ENCODE peak calls at places on chromosomes 1 and 21, in seven cellular contexts. One of them, this sample, is unnamed.

GRCh38 chr1:157156058-157156541 is 17.9 kb upstream of the ETV3 start:
- DNase-seq in left ventricle myocardium inferior: peak; percentile 75
- DNase-seq in GM23338: peak; percentile 93
- DNase-seq in SK-N-SH: peak; percentile 83
- DNase-seq in heart left ventricle: peak; percentile 70
- DNase-seq in BJ: no peak
- DNase-seq in tibial artery: peak; percentile 55
- DNase-seq in this sample: peak; percentile 59

GRCh38 chr1:215923129-215923824 is 356.2 kb downstream of the KCTD3 start:
- DNase-seq in left ventricle myocardium inferior: no peak
- DNase-seq in GM23338: no peak
- DNase-seq in SK-N-SH: no peak
- DNase-seq in heart left ventricle: no peak
- DNase-seq in BJ: peak; percentile 19
- DNase-seq in tibial artery: no peak
- DNase-seq in this sample: no peak

GRCh38 chr1:93567255-93567918 is 114.2 kb downstream of the BCAR3 start:
- DNase-seq in left ventricle myocardium inferior: peak; percentile 24
- DNase-seq in GM23338: no peak
- DNase-seq in SK-N-SH: no peak
- DNase-seq in heart left ventricle: peak; percentile 74
- DNase-seq in BJ: peak; percentile 69
- DNase-seq in tibial artery: no peak
- DNase-seq in this sample: no peak

GRCh38 chr1:40796939-40797667 is 13.5 kb downstream of the KCNQ4 start:
- DNase-seq in left ventricle myocardium inferior: peak; percentile 59
- DNase-seq in GM23338: no peak
- DNase-seq in SK-N-SH: no peak
- DNase-seq in heart left ventricle: peak; percentile 90
- DNase-seq in BJ: no peak
- DNase-seq in tibial artery: peak; percentile 76
- DNase-seq in this sample: no peak

GRCh38 chr1:53619811-53620619 is 118.9 kb downstream of the GLIS1 start:
- DNase-seq in left ventricle myocardium inferior: no peak
- DNase-seq in GM23338: no peak
- DNase-seq in SK-N-SH: no peak
- DNase-seq in heart left ventricle: no peak
- DNase-seq in BJ: no peak
- DNase-seq in tibial artery: no peak
- DNase-seq in this sample: peak; percentile 41

GRCh38 chr1:156689960-156690672 is 12.9 kb upstream of the NES start:
- DNase-seq in left ventricle myocardium inferior: no peak
- DNase-seq in GM23338: no peak
- DNase-seq in SK-N-SH: no peak
- DNase-seq in heart left ventricle: no peak
- DNase-seq in BJ: no peak
- DNase-seq in tibial artery: no peak
- DNase-seq in this sample: no peak

GRCh38 chr1:41950820-41951219 is 32.1 kb upstream of the HIVEP3 start:
- DNase-seq in left ventricle myocardium inferior: no peak
- DNase-seq in GM23338: no peak
- DNase-seq in SK-N-SH: no peak
- DNase-seq in heart left ventricle: no peak
- DNase-seq in BJ: no peak
- DNase-seq in tibial artery: no peak
- DNase-seq in this sample: no peak

GRCh38 chr1:71210746-71211145 is 129.9 kb upstream of the ZRANB2 start:
- DNase-seq in left ventricle myocardium inferior: no peak
- DNase-seq in GM23338: no peak
- DNase-seq in SK-N-SH: no peak
- DNase-seq in heart left ventricle: no peak
- DNase-seq in BJ: no peak
- DNase-seq in tibial artery: no peak
- DNase-seq in this sample: no peak

GRCh38 chr1:56146449-56146848 is 432.9 kb downstream of the PLPP3 start:
- DNase-seq in left ventricle myocardium inferior: no peak
- DNase-seq in GM23338: no peak
- DNase-seq in SK-N-SH: no peak
- DNase-seq in heart left ventricle: no peak
- DNase-seq in BJ: peak; percentile 31
- DNase-seq in tibial artery: peak; percentile 42
- DNase-seq in this sample: no peak

GRCh38 chr1:245751111-245751510 is 596.3 kb downstream of the KIF26B start:
- DNase-seq in left ventricle myocardium inferior: no peak
- DNase-seq in GM23338: no peak
- DNase-seq in SK-N-SH: no peak
- DNase-seq in heart left ventricle: no peak
- DNase-seq in BJ: peak; percentile 56
- DNase-seq in tibial artery: no peak
- DNase-seq in this sample: no peak

GRCh38 chr1:11501491-11501897 is 22.5 kb downstream of the DISP3 start:
- DNase-seq in left ventricle myocardium inferior: peak; percentile 32
- DNase-seq in GM23338: peak; percentile 64
- DNase-seq in SK-N-SH: no peak
- DNase-seq in heart left ventricle: peak; percentile 44
- DNase-seq in BJ: no peak
- DNase-seq in tibial artery: no peak
- DNase-seq in this sample: peak; percentile 59

DNA sequence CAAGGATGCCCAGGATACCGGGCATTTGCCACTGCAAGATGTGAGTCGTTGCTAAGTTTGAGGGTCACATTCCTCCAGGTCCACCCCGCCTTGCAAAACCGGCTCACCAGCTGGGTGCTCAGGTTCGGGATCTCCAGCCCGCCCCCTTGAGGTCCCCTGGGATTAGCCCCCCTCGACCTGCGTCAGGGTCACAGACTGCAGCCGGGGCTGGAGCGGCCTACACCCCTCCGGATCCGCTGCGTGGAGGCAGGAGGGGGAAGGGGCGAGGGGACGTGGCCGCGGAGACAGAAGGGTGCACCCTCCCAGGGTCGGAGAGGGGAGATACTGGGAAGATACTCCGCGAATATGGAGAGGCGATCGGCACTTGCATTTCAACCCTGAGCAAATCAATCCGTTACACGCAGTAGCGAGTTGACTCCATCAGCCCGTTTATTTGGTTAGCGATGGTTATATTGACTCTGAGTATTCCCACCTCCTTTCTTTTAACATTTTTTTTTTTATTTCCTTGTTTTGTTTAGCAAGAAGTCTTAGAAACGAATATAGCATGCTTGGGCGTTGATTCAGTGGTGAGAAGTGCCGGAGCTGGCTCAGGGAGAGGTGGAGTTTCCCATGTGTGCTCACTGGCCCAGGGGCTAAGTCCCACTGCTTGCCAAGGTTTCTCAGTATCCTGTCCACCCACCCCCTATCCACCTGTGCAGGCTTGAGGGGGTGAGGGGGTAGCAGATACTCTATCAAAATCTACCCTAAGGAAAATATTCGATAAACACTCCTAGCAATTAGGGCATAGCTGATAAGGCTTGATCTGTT is 983 bp downstream of the IFNAR2 start:
- DNase-seq in left ventricle myocardium inferior: peak; percentile 63
- DNase-seq in GM23338: peak; percentile 86
- DNase-seq in SK-N-SH: peak; percentile 81
- DNase-seq in heart left ventricle: peak; percentile 60
- DNase-seq in BJ: peak; percentile 12
- DNase-seq in tibial artery: peak; percentile 22
- DNase-seq in this sample: peak; percentile 54
- TF ChIP-seq CTCF in left ventricle myocardium inferior: no peak
- TF ChIP-seq CTCF in GM23338: peak; percentile 49
- TF ChIP-seq CTCF in SK-N-SH: peak; percentile 37
- TF ChIP-seq CTCF in heart left ventricle: no peak
- TF ChIP-seq CTCF in BJ: peak; percentile 32
- TF ChIP-seq CTCF in tibial artery: no peak
- TF ChIP-seq CTCF in this sample: peak; percentile 45

GRCh38 chr1:150511985-150512660 is 3.4 kb upstream of the FALEC start:
- DNase-seq in left ventricle myocardium inferior: no peak
- DNase-seq in GM23338: no peak
- DNase-seq in SK-N-SH: no peak
- DNase-seq in heart left ventricle: no peak
- DNase-seq in BJ: no peak
- DNase-seq in tibial artery: no peak
- DNase-seq in this sample: no peak

GRCh38 chr1:150508982-150509381 is 1.1 kb downstream of the ECM1 start:
- DNase-seq in left ventricle myocardium inferior: no peak
- DNase-seq in GM23338: no peak
- DNase-seq in SK-N-SH: no peak
- DNase-seq in heart left ventricle: no peak
- DNase-seq in BJ: no peak
- DNase-seq in tibial artery: no peak
- DNase-seq in this sample: no peak

GRCh38 chr1:150511551-150511950 is 3.6 kb downstream of the ECM1 start:
- DNase-seq in left ventricle myocardium inferior: no peak
- DNase-seq in GM23338: no peak
- DNase-seq in SK-N-SH: no peak
- DNase-seq in heart left ventricle: no peak
- DNase-seq in BJ: no peak
- DNase-seq in tibial artery: no peak
- DNase-seq in this sample: no peak

GRCh38 chr1:150505431-150505830 is 2.5 kb upstream of the ECM1 start:
- DNase-seq in left ventricle myocardium inferior: no peak
- DNase-seq in GM23338: no peak
- DNase-seq in SK-N-SH: no peak
- DNase-seq in heart left ventricle: no peak
- DNase-seq in BJ: no peak
- DNase-seq in tibial artery: no peak
- DNase-seq in this sample: no peak

GRCh38 chr1:150507912-150508864 is at the start of gene ECM1:
- DNase-seq in left ventricle myocardium inferior: peak; percentile 61
- DNase-seq in GM23338: no peak
- DNase-seq in SK-N-SH: no peak
- DNase-seq in heart left ventricle: peak; percentile 78
- DNase-seq in BJ: peak; percentile 53
- DNase-seq in tibial artery: peak; percentile 77
- DNase-seq in this sample: peak; percentile 53
- H3K4me3 ChIP-seq in left ventricle myocardium inferior: peak within 1 kb of the TSS; percentile 59
- H3K4me3 ChIP-seq in GM23338: no peak within 1 kb of the TSS
- H3K4me3 ChIP-seq in SK-N-SH: peak within 1 kb of the TSS; percentile 7
- H3K4me3 ChIP-seq in heart left ventricle: peak within 1 kb of the TSS; percentile 51
- H3K4me3 ChIP-seq in BJ: peak within 1 kb of the TSS; percentile 38
- H3K4me3 ChIP-seq in tibial artery: peak within 1 kb of the TSS; percentile 25
- H3K4me3 ChIP-seq in this sample: peak within 1 kb of the TSS; percentile 30

DNA sequence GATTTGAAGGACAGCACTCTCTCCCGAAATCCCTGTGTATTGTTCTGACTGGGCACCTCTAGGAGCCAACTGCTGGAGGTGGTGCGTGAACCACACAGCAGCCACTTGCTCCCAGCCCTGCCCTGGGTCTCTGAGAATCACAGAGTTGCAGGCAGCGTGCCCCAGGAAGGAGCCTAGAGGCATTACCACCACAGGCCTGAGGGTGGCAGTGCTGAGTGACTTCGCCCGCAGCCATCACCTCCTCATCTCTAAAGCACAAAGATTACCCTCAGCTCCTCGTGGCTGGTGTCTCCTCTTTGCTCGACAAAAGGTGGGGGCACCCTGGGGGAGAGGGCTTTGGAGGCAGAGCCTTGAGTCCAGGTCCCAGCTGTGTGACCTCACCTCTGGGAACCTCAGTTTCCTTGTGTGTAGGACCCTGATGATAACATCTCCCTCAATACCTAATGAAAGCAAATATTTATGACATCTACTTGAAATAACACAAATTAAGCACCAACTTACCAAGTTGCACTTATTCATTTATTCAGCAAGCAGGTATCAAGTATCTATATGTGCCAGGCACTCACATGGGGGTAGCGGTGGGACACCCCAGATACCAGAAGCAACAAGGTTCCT is 86.3 kb downstream of the VWA5B1 start:
- DNase-seq in left ventricle myocardium inferior: peak; percentile 32
- DNase-seq in GM23338: peak; percentile 81
- DNase-seq in SK-N-SH: peak; percentile 75
- DNase-seq in heart left ventricle: no peak
- DNase-seq in BJ: no peak
- DNase-seq in tibial artery: peak; percentile 24
- DNase-seq in this sample: peak; percentile 65
- H3K27me3 ChIP-seq in left ventricle myocardium inferior: peaks cover 99% of the 10 kb centered on the region
- H3K27me3 ChIP-seq in GM23338: peaks cover 12% of the 10 kb centered on the region
- H3K27me3 ChIP-seq in SK-N-SH: no peaks in the 10 kb centered on the region
- H3K27me3 ChIP-seq in heart left ventricle: peaks cover 38% of the 10 kb centered on the region
- H3K27me3 ChIP-seq in BJ: peaks cover 4% of the 10 kb centered on the region
- H3K27me3 ChIP-seq in tibial artery: no peaks in the 10 kb centered on the region
- H3K27me3 ChIP-seq in this sample: no peaks in the 10 kb centered on the region

GRCh38 chr1:225746361-225747179 is 31.1 kb upstream of the SRP9 start:
- DNase-seq in left ventricle myocardium inferior: peak; percentile 69
- DNase-seq in GM23338: peak; percentile 83
- DNase-seq in SK-N-SH: no peak
- DNase-seq in heart left ventricle: peak; percentile 85
- DNase-seq in BJ: peak; percentile 68
- DNase-seq in tibial artery: peak; percentile 58
- DNase-seq in this sample: peak; percentile 54
- TF ChIP-seq CTCF in left ventricle myocardium inferior: peak; percentile 50
- TF ChIP-seq CTCF in GM23338: no peak
- TF ChIP-seq CTCF in SK-N-SH: peak; percentile 10
- TF ChIP-seq CTCF in heart left ventricle: peak; percentile 21
- TF ChIP-seq CTCF in BJ: peak; percentile 28
- TF ChIP-seq CTCF in tibial artery: peak; percentile 25
- TF ChIP-seq CTCF in this sample: peak; percentile 14

GRCh38 chr21:35945089-35945671 is 115.1 kb downstream of the SETD4 start:
- DNase-seq in left ventricle myocardium inferior: no peak
- DNase-seq in GM23338: no peak
- DNase-seq in SK-N-SH: no peak
- DNase-seq in heart left ventricle: no peak
- DNase-seq in BJ: no peak
- DNase-seq in tibial artery: no peak
- DNase-seq in this sample: no peak
- H3K4me3 ChIP-seq in left ventricle myocardium inferior: no peak overlapping the region
- H3K4me3 ChIP-seq in GM23338: no peak overlapping the region
- H3K4me3 ChIP-seq in SK-N-SH: no peak overlapping the region
- H3K4me3 ChIP-seq in heart left ventricle: no peak overlapping the region
- H3K4me3 ChIP-seq in BJ: no peak overlapping the region
- H3K4me3 ChIP-seq in tibial artery: no peak overlapping the region
- H3K4me3 ChIP-seq in this sample: no peak overlapping the region

GRCh38 chr1:228463009-228463558 is 24.1 kb upstream of the RNF187 start:
- DNase-seq in left ventricle myocardium inferior: no peak
- DNase-seq in GM23338: no peak
- DNase-seq in SK-N-SH: no peak
- DNase-seq in heart left ventricle: no peak
- DNase-seq in BJ: no peak
- DNase-seq in tibial artery: no peak
- DNase-seq in this sample: no peak
- H3K27me3 ChIP-seq in left ventricle myocardium inferior: peaks cover 94% of the 10 kb centered on the region
- H3K27me3 ChIP-seq in GM23338: peaks cover 82% of the 10 kb centered on the region
- H3K27me3 ChIP-seq in SK-N-SH: no peaks in the 10 kb centered on the region
- H3K27me3 ChIP-seq in heart left ventricle: peaks cover 83% of the 10 kb centered on the region
- H3K27me3 ChIP-seq in BJ: peaks cover 7% of the 10 kb centered on the region
- H3K27me3 ChIP-seq in tibial artery: peaks cover 3% of the 10 kb centered on the region
- H3K27me3 ChIP-seq in this sample: peaks cover 36% of the 10 kb centered on the region

DNA sequence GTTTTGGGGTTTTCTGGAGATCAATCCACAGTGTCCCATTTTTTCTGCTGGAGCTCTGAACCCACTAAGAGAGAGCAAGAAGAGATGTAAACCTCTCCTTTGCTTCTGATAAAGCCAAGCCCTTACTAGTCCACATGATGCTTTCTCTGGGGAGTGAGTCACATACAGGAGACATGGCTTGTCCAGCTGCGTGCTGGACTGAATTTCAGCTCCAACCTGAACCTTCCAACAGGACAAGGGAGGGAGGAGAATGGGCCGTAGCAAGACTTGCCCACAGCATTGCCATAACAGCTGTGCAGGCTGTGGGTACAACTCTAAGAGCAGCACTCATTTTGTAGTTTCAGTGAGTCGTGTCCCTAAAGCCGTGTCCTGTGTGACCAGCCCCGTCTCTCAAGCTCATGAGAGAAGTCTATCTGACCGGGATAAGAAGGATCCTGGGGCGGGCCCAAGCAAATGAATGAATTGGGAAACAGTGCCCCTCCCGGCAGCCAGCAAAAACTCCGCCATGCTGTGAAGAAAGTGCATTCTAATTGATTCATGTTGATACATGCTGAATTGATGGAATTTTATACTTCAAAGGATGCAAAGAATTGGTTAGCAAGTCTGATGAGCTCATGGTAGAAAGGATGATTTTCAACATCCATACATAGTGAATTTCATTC is 195.2 kb downstream of the GABPA start:
- DNase-seq in left ventricle myocardium inferior: no peak
- DNase-seq in GM23338: peak; percentile 38
- DNase-seq in SK-N-SH: no peak
- DNase-seq in heart left ventricle: no peak
- DNase-seq in BJ: no peak
- DNase-seq in tibial artery: peak; percentile 35
- DNase-seq in this sample: peak; percentile 51
- TF ChIP-seq CTCF in left ventricle myocardium inferior: no peak
- TF ChIP-seq CTCF in GM23338: peak; percentile 28
- TF ChIP-seq CTCF in SK-N-SH: no peak
- TF ChIP-seq CTCF in heart left ventricle: no peak
- TF ChIP-seq CTCF in BJ: no peak
- TF ChIP-seq CTCF in tibial artery: no peak
- TF ChIP-seq CTCF in this sample: peak; percentile 25

This sample was measured in dorsolateral prefrontal cortex.